ENCODE peak calls at places on chromosome 7, in five cellular contexts. H, U, I, F and M are unnamed samples.

GRCh38 chr7:107045195-107045960 is 873 bp downstream of the PRKAR2B start:
- DNase-seq in H (no peak), U (peak; percentile 56), I (peak; percentile 35), F (no peak), M (no peak)

GRCh38 chr7:142024547-142024946 is 28.9 kb downstream of the MGAM start:
- DNase-seq in H (no peak), U (no peak), I (no peak), F (no peak), M (no peak)

GRCh38 chr7:155228894-155229293 is 68.8 kb upstream of the INSIG1 start:
- DNase-seq in H (no peak), U (no peak), I (no peak), F (no peak), M (no peak)

GRCh38 chr7:72754312-72754711 is 73.7 kb downstream of the TYW1B start:
- DNase-seq in H (no peak), U (no peak), I (no peak), F (no peak), M (no peak)

GRCh38 chr7:150631084-150631824 is 931 bp downstream of the GIMAP6 start:
- DNase-seq in H (peak; percentile 88), U (no peak), I (no peak), F (no peak), M (peak; percentile 61)

GRCh38 chr7:41886906-41887311 is 184.0 kb upstream of the INHBA start:
- DNase-seq in H (no peak), U (peak; percentile 73), I (no peak), F (peak; percentile 89), M (no peak)

GRCh38 chr7:21355406-21355874 is 72.4 kb upstream of the SP4 start:
- DNase-seq in H (no peak), U (no peak), I (no peak), F (no peak), M (peak; percentile 57)

GRCh38 chr7:102146122-102146521 is 140.5 kb upstream of the SH2B2 start:
- DNase-seq in H (no peak), U (no peak), I (no peak), F (no peak), M (no peak)

GRCh38 chr7:33773053-33773452 is 132.3 kb upstream of the BMPER start:
- DNase-seq in H (no peak), U (no peak), I (no peak), F (no peak), M (no peak)

GRCh38 chr7:112511451-112512220 is 30.8 kb downstream of the LSMEM1 start:
- DNase-seq in H (no peak), U (no peak), I (no peak), F (no peak), M (no peak)

GRCh38 chr7:7216279-7216678 is 33.9 kb downstream of the C1GALT1 start:
- DNase-seq in H (no peak), U (no peak), I (no peak), F (no peak), M (no peak)

GRCh38 chr7:47382200-47382599 is 199.7 kb downstream of the TNS3 start:
- DNase-seq in H (no peak), U (no peak), I (no peak), F (no peak), M (no peak)

GRCh38 chr7:157442456-157442855 is 105.7 kb downstream of the DNAJB6 start:
- DNase-seq in H (no peak), U (no peak), I (no peak), F (peak; percentile 33), M (no peak)

GRCh38 chr7:142629588-142630260 is 119.5 kb upstream of the PRSS1 start:
- DNase-seq in H (no peak), U (no peak), I (no peak), F (no peak), M (no peak)

GRCh38 chr7:129502708-129503685 is 666 bp downstream of the SMKR1 start:
- DNase-seq in H (no peak), U (no peak), I (peak; percentile 43), F (no peak), M (peak; percentile 6)

GRCh38 chr7:129503725-129504124 is 1.4 kb downstream of the SMKR1 start:
- DNase-seq in H (no peak), U (no peak), I (no peak), F (no peak), M (no peak)

GRCh38 chr7:129499915-129500463 is 2.3 kb upstream of the SMKR1 start:
- DNase-seq in H (no peak), U (no peak), I (no peak), F (no peak), M (no peak)

GRCh38 chr7:129498021-129498420 is 4.3 kb upstream of the SMKR1 start:
- DNase-seq in H (no peak), U (no peak), I (no peak), F (no peak), M (no peak)

DNA sequence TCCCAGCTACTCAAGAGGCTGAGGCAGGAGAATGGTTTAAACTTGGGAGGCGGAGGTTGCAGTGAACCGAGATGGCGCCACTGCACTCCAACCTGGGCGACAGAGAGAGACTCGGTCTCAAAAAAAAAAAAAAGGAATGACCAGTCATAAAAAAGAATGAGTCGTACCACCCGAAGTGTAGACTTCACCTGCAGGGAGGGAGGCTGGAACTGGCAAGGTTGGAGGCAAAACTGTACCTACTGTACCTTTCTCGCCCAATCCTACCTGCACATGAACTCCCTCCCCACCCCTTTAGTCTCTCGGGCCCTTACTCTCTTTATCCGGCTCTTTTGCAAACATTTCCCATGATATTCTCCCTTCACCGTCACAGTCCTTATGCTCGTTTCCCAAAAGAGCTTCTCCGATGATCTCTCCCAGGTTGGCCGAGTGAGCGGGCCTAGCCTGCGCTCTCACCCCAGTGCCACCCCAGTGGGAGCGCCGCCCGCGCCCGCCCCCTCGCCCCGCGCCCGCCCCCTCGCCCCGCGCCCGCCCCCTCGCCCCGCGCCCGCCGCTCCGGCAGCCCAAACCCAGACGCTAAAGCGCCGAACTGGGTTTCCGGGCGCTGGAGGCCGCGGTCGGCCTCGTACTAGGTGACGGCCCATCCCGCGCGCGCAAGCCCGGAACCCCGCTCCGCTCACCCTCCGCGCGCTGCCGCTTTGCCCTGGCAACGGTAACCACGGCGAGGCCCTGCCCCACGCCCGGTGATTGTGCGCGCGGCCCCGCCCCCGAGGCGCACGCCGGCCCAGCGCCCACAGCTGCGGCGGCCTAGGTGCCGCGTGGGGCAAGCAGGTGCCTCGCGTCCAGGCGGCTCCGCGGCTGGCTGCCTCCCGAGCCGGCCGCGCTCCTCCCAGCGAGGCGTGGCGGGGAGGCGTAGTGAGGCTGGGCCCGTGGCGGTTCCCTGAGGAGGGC is at the start of gene SMKR1:
- DNase-seq in H (peak; percentile 91), U (peak; percentile 73), I (peak; percentile 58), F (peak; percentile 87), M (peak; percentile 94)
- H3K4me3 ChIP-seq in H (peak within 1 kb of the TSS; percentile 65), U (peak within 1 kb of the TSS; percentile 68), I (peak within 1 kb of the TSS; percentile 59), F (peak within 1 kb of the TSS; percentile 44), M (peak within 1 kb of the TSS; percentile 64)

DNA sequence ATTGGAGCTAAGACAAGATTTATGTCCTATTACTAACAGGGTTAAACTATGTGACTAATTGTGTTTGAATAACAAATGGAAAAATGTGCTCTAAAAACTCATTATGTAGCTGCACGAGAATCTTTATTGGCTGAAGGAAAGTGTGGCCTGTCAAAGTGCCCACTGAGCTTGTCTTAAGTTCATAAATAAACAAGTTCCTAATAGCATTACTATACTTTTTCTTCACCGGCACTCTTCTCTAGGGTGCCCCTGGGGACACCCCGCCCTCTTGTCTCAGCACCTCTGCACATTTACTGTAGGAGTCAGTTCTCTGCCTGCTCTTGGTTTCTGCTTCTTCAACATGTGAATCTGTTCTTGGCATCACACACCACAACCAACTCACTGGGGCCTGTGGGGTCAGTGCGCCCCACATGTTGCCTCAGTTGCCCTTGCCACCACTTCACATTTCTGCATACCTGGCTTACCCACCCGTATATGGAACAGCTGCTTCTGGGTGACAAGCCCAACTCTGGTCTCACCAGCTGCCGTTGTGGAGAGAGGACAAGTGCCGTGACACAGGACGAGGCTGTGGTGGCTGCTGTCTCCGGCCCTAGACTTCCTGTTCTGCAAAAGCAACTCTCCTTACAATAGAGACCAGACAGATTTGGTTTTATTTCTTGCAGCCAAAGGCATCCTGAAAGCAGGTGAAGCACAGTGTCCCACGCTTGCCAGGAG is 96.3 kb upstream of the DDC start:
- DNase-seq in H (no peak), U (no peak), I (no peak), F (peak; percentile 39), M (no peak)
- H3K4me1 ChIP-seq in H (no peaks in the 10 kb centered on the region), U (no peaks in the 10 kb centered on the region), I (no peaks in the 10 kb centered on the region), F (peaks cover 8% of the 10 kb centered on the region), M (peaks cover 54% of the 10 kb centered on the region)

GRCh38 chr7:116354171-116354545 is 143.8 kb downstream of the TES start:
- DNase-seq in H (no peak), U (no peak), I (no peak), F (no peak), M (no peak)

GRCh38 chr7:116354546-116355422 is 144.4 kb downstream of the TES start:
- DNase-seq in H (no peak), U (peak; percentile 91), I (no peak), F (peak; percentile 81), M (no peak)

GRCh38 chr7:116356979-116357378 is 142.6 kb upstream of the CAV2 start:
- DNase-seq in H (no peak), U (no peak), I (no peak), F (no peak), M (no peak)

GRCh38 chr7:116356333-116356965 is 143.1 kb upstream of the CAV2 start:
- DNase-seq in H (no peak), U (no peak), I (no peak), F (no peak), M (no peak)

GRCh38 chr7:116355423-116355765 is 144.1 kb upstream of the CAV2 start:
- DNase-seq in H (no peak), U (no peak), I (no peak), F (no peak), M (no peak)
- H3K4me3 ChIP-seq in H (no peak overlapping the region), U (peak overlapping the region; percentile 20), I (no peak overlapping the region), F (no peak overlapping the region), M (no peak overlapping the region)

GRCh38 chr7:93161181-93161762 is 13.1 kb upstream of the SAMD9L start:
- DNase-seq in H (no peak), U (no peak), I (no peak), F (no peak), M (no peak)
- H3K4me1 ChIP-seq in H (no peaks in the 10 kb centered on the region), U (no peaks in the 10 kb centered on the region), I (no peaks in the 10 kb centered on the region), F (no peaks in the 10 kb centered on the region), M (no peaks in the 10 kb centered on the region)

GRCh38 chr7:25565949-25566348 is 337.7 kb upstream of the NPVF start:
- DNase-seq in H (peak; percentile 70), U (peak; percentile 65), I (peak; percentile 77), F (no peak), M (peak; percentile 72)
- H3K4me3 ChIP-seq in H (no peak overlapping the region), U (no peak overlapping the region), I (no peak overlapping the region), F (no peak overlapping the region), M (no peak overlapping the region)

GRCh38 chr7:70704921-70705346 is 427.0 kb upstream of the GALNT17 start:
- DNase-seq in H (no peak), U (no peak), I (no peak), F (no peak), M (no peak)
- H3K4me1 ChIP-seq in H (peaks cover 23% of the 10 kb centered on the region), U (peaks cover 31% of the 10 kb centered on the region), I (peaks cover 11% of the 10 kb centered on the region), F (no peaks in the 10 kb centered on the region), M (no peaks in the 10 kb centered on the region)

DNA sequence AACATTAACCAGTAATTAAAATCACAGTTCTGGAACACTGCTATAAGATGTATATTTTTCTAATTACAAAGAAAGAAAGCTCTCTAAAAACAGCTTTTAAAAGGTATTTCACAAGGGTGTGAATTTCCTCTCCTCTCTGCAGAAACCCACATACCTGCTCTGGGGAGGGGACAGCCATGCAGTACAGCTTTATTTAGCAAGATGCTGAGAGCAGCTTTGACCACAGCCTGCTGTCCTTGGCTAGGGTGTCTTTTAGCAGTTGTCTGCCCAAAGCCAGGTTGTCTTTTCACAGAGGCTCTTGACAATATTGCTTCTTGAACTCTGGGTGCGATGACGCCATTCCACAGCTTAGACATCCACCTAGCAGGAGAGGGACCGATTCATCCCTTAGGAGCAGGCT is 148.3 kb downstream of the CTTNBP2 start:
- DNase-seq in H (no peak), U (no peak), I (no peak), F (no peak), M (no peak)
- H3K4me3 ChIP-seq in H (no peak overlapping the region), U (no peak overlapping the region), I (no peak overlapping the region), F (no peak overlapping the region), M (no peak overlapping the region)

GRCh38 chr7:139374246-139374645 is 14.6 kb downstream of the LUC7L2 start:
- DNase-seq in H (no peak), U (no peak), I (no peak), F (no peak), M (no peak)
- H3K4me1 ChIP-seq in H (peaks cover 9% of the 10 kb centered on the region), U (no peaks in the 10 kb centered on the region), I (peaks cover 7% of the 10 kb centered on the region), F (peaks cover 4% of the 10 kb centered on the region), M (peaks cover 12% of the 10 kb centered on the region)